ENCODE peak calls at places on chromosomes 11 and 22, in eight cellular contexts. One of them, this sample, is unnamed.

GRCh38 chr11:119389611-119390254 is 8.2 kb upstream of the USP2 start:
- DNase-seq in astrocyte of the cerebellum: no peak
- DNase-seq in left ventricle myocardium inferior: no peak
- DNase-seq in cardiac muscle cell: no peak
- DNase-seq in thyroid gland: peak
- DNase-seq in fibroblast of the aortic adventitia: no peak
- DNase-seq in hepatocyte: no peak
- DNase-seq in brain microvascular endothelial cell: no peak
- DNase-seq in this sample: no peak

GRCh38 chr11:97732011-97732632 is 1288.6 kb upstream of the CNTN5 start:
- DNase-seq in thyroid gland: no peak
- DNase-seq in cardiac muscle cell: no peak
- DNase-seq in hepatocyte: peak
- DNase-seq in fibroblast of the aortic adventitia: no peak
- DNase-seq in left ventricle myocardium inferior: no peak
- DNase-seq in brain microvascular endothelial cell: no peak
- DNase-seq in astrocyte of the cerebellum: no peak
- DNase-seq in this sample: no peak

GRCh38 chr22:22953796-22954195 is 66.2 kb downstream of the IGLL5 start:
- DNase-seq in hepatocyte: no peak
- DNase-seq in fibroblast of the aortic adventitia: no peak
- DNase-seq in brain microvascular endothelial cell: no peak
- DNase-seq in cardiac muscle cell: no peak
- DNase-seq in left ventricle myocardium inferior: no peak
- DNase-seq in thyroid gland: no peak
- DNase-seq in astrocyte of the cerebellum: no peak
- DNase-seq in this sample: no peak

GRCh38 chr11:125070699-125071254 is 7.7 kb downstream of the SLC37A2 start:
- DNase-seq in brain microvascular endothelial cell: peak
- DNase-seq in cardiac muscle cell: peak
- DNase-seq in astrocyte of the cerebellum: no peak
- DNase-seq in thyroid gland: peak
- DNase-seq in hepatocyte: peak
- DNase-seq in left ventricle myocardium inferior: peak
- DNase-seq in fibroblast of the aortic adventitia: peak
- DNase-seq in this sample: peak

GRCh38 chr11:102950622-102951081 is 4.9 kb downstream of the MMP13 start:
- DNase-seq in astrocyte of the cerebellum: no peak
- DNase-seq in brain microvascular endothelial cell: no peak
- DNase-seq in cardiac muscle cell: peak
- DNase-seq in left ventricle myocardium inferior: no peak
- DNase-seq in fibroblast of the aortic adventitia: peak
- DNase-seq in thyroid gland: peak
- DNase-seq in hepatocyte: no peak
- DNase-seq in this sample: peak

GRCh38 chr11:121132211-121132976 is 31.4 kb downstream of the TECTA start:
- DNase-seq in astrocyte of the cerebellum: no peak
- DNase-seq in fibroblast of the aortic adventitia: no peak
- DNase-seq in thyroid gland: no peak
- DNase-seq in cardiac muscle cell: no peak
- DNase-seq in hepatocyte: no peak
- DNase-seq in brain microvascular endothelial cell: no peak
- DNase-seq in left ventricle myocardium inferior: no peak
- DNase-seq in this sample: no peak

GRCh38 chr22:50547231-50547851 is 1.6 kb downstream of the KLHDC7B start:
- DNase-seq in astrocyte of the cerebellum: no peak
- DNase-seq in thyroid gland: no peak
- DNase-seq in brain microvascular endothelial cell: no peak
- DNase-seq in left ventricle myocardium inferior: no peak
- DNase-seq in hepatocyte: no peak
- DNase-seq in fibroblast of the aortic adventitia: no peak
- DNase-seq in cardiac muscle cell: no peak
- DNase-seq in this sample: no peak

GRCh38 chr22:49449811-49450386 is 377.8 kb downstream of the BRD1 start:
- DNase-seq in astrocyte of the cerebellum: no peak
- DNase-seq in thyroid gland: no peak
- DNase-seq in cardiac muscle cell: no peak
- DNase-seq in fibroblast of the aortic adventitia: no peak
- DNase-seq in left ventricle myocardium inferior: no peak
- DNase-seq in hepatocyte: peak
- DNase-seq in brain microvascular endothelial cell: no peak
- DNase-seq in this sample: no peak

GRCh38 chr22:27686534-27686933 is 115.0 kb downstream of the MN1 start:
- DNase-seq in thyroid gland: peak
- DNase-seq in hepatocyte: peak
- DNase-seq in fibroblast of the aortic adventitia: peak
- DNase-seq in cardiac muscle cell: peak
- DNase-seq in astrocyte of the cerebellum: no peak
- DNase-seq in left ventricle myocardium inferior: peak
- DNase-seq in brain microvascular endothelial cell: peak
- DNase-seq in this sample: peak

GRCh38 chr22:33274941-33275443 is 216.8 kb upstream of the SYN3 start:
- DNase-seq in cardiac muscle cell: no peak
- DNase-seq in astrocyte of the cerebellum: no peak
- DNase-seq in fibroblast of the aortic adventitia: no peak
- DNase-seq in hepatocyte: no peak
- DNase-seq in thyroid gland: no peak
- DNase-seq in left ventricle myocardium inferior: no peak
- DNase-seq in brain microvascular endothelial cell: no peak
- DNase-seq in this sample: no peak

GRCh38 chr22:38299001-38299651 is 18.1 kb downstream of the CSNK1E start:
- DNase-seq in brain microvascular endothelial cell: no peak
- DNase-seq in left ventricle myocardium inferior: no peak
- DNase-seq in hepatocyte: no peak
- DNase-seq in cardiac muscle cell: no peak
- DNase-seq in thyroid gland: peak
- DNase-seq in astrocyte of the cerebellum: no peak
- DNase-seq in fibroblast of the aortic adventitia: no peak
- DNase-seq in this sample: no peak

GRCh38 chr11:121367434-121367833 is 74.9 kb downstream of the SC5D start:
- DNase-seq in cardiac muscle cell: peak
- DNase-seq in astrocyte of the cerebellum: peak
- DNase-seq in thyroid gland: no peak
- DNase-seq in left ventricle myocardium inferior: no peak
- DNase-seq in fibroblast of the aortic adventitia: peak
- DNase-seq in brain microvascular endothelial cell: peak
- DNase-seq in hepatocyte: no peak
- DNase-seq in this sample: peak

GRCh38 chr11:60059052-60059451 is 2.6 kb downstream of the MS4A3 start:
- DNase-seq in brain microvascular endothelial cell: no peak
- DNase-seq in cardiac muscle cell: no peak
- DNase-seq in thyroid gland: no peak
- DNase-seq in fibroblast of the aortic adventitia: no peak
- DNase-seq in astrocyte of the cerebellum: no peak
- DNase-seq in left ventricle myocardium inferior: no peak
- DNase-seq in hepatocyte: no peak
- DNase-seq in this sample: no peak

GRCh38 chr11:29019960-29020683 is 911.9 kb downstream of the METTL15 start:
- DNase-seq in thyroid gland: peak
- DNase-seq in fibroblast of the aortic adventitia: peak
- DNase-seq in astrocyte of the cerebellum: peak
- DNase-seq in left ventricle myocardium inferior: no peak
- DNase-seq in cardiac muscle cell: peak
- DNase-seq in hepatocyte: peak
- DNase-seq in brain microvascular endothelial cell: peak
- DNase-seq in this sample: peak

GRCh38 chr22:30969532-30970355 is 679 bp downstream of the TUG1 start:
- DNase-seq in cardiac muscle cell: peak
- DNase-seq in fibroblast of the aortic adventitia: peak
- DNase-seq in left ventricle myocardium inferior: peak
- DNase-seq in astrocyte of the cerebellum: peak
- DNase-seq in hepatocyte: peak
- DNase-seq in brain microvascular endothelial cell: peak
- DNase-seq in thyroid gland: peak
- DNase-seq in this sample: peak

GRCh38 chr11:72483412-72484186 is 49.3 kb upstream of the CLPB start:
- DNase-seq in hepatocyte: peak
- DNase-seq in fibroblast of the aortic adventitia: peak
- DNase-seq in left ventricle myocardium inferior: no peak
- DNase-seq in thyroid gland: peak
- DNase-seq in astrocyte of the cerebellum: no peak
- DNase-seq in cardiac muscle cell: peak
- DNase-seq in brain microvascular endothelial cell: peak
- DNase-seq in this sample: peak

GRCh38 chr11:82776377-82776776 is 42.7 kb upstream of the FAM181B start:
- DNase-seq in left ventricle myocardium inferior: no peak
- DNase-seq in hepatocyte: no peak
- DNase-seq in brain microvascular endothelial cell: peak
- DNase-seq in fibroblast of the aortic adventitia: no peak
- DNase-seq in astrocyte of the cerebellum: no peak
- DNase-seq in cardiac muscle cell: no peak
- DNase-seq in thyroid gland: no peak
- DNase-seq in this sample: no peak

GRCh38 chr22:47019012-47019790 is 256.8 kb downstream of the TBC1D22A start:
- DNase-seq in brain microvascular endothelial cell: no peak
- DNase-seq in astrocyte of the cerebellum: no peak
- DNase-seq in cardiac muscle cell: peak
- DNase-seq in thyroid gland: peak
- DNase-seq in hepatocyte: no peak
- DNase-seq in fibroblast of the aortic adventitia: no peak
- DNase-seq in left ventricle myocardium inferior: no peak
- DNase-seq in this sample: no peak

DNA sequence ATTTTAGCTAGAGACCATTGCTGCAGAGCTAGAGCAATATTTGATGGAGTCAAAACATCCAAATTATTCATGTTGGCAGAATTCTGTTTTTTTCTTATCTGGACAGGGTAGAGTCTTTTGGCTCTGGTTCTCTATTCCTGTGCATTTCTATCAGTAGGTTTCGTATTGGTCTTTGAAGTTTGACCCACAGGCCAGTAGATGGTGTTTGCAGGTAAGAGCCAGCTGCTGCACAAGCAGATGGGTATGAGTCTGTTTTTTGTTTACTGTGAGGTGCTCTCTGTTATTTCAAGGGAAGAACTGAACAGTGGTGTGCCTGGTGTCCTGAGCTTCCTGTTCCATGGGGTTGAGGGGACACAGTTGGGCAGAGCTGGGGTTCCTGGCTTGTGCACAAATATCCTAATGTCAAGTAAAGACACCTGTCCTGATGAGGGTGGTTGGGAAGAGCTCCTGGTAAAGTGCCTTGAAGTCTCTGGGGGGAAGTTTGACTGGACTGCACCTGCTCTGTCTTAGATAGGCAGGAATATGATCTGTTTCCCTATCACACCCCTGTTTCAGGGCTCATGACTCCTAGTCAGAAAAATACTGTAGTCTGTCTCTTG is 34.0 kb upstream of the SLC22A25 start:
- DNase-seq in thyroid gland: no peak
- DNase-seq in fibroblast of the aortic adventitia: no peak
- DNase-seq in brain microvascular endothelial cell: no peak
- DNase-seq in astrocyte of the cerebellum: no peak
- DNase-seq in left ventricle myocardium inferior: no peak
- DNase-seq in hepatocyte: no peak
- DNase-seq in cardiac muscle cell: no peak
- DNase-seq in this sample: no peak
- TF ChIP-seq CTCF in thyroid gland: no peak
- TF ChIP-seq CTCF in fibroblast of the aortic adventitia: no peak
- TF ChIP-seq CTCF in brain microvascular endothelial cell: peak
- TF ChIP-seq CTCF in astrocyte of the cerebellum: no peak
- TF ChIP-seq CTCF in left ventricle myocardium inferior: no peak
- TF ChIP-seq CTCF in hepatocyte: no peak
- TF ChIP-seq CTCF in cardiac muscle cell: no peak
- TF ChIP-seq CTCF in this sample: no peak

GRCh38 chr11:96483550-96483949 is 93.7 kb downstream of the JRKL start:
- DNase-seq in thyroid gland: no peak
- DNase-seq in cardiac muscle cell: no peak
- DNase-seq in brain microvascular endothelial cell: no peak
- DNase-seq in left ventricle myocardium inferior: no peak
- DNase-seq in astrocyte of the cerebellum: no peak
- DNase-seq in fibroblast of the aortic adventitia: no peak
- DNase-seq in hepatocyte: no peak
- DNase-seq in this sample: no peak

GRCh38 chr11:96481806-96482592 is 92.2 kb downstream of the JRKL start:
- DNase-seq in astrocyte of the cerebellum: no peak
- DNase-seq in brain microvascular endothelial cell: no peak
- DNase-seq in thyroid gland: no peak
- DNase-seq in fibroblast of the aortic adventitia: no peak
- DNase-seq in cardiac muscle cell: peak
- DNase-seq in hepatocyte: no peak
- DNase-seq in left ventricle myocardium inferior: no peak
- DNase-seq in this sample: no peak

GRCh38 chr11:96484361-96484760 is 94.5 kb downstream of the JRKL start:
- DNase-seq in cardiac muscle cell: no peak
- DNase-seq in astrocyte of the cerebellum: no peak
- DNase-seq in brain microvascular endothelial cell: no peak
- DNase-seq in left ventricle myocardium inferior: no peak
- DNase-seq in thyroid gland: no peak
- DNase-seq in hepatocyte: no peak
- DNase-seq in fibroblast of the aortic adventitia: no peak
- DNase-seq in this sample: no peak

GRCh38 chr11:96481204-96481603 is 91.4 kb downstream of the JRKL start:
- DNase-seq in fibroblast of the aortic adventitia: no peak
- DNase-seq in left ventricle myocardium inferior: no peak
- DNase-seq in astrocyte of the cerebellum: no peak
- DNase-seq in thyroid gland: no peak
- DNase-seq in cardiac muscle cell: no peak
- DNase-seq in hepatocyte: no peak
- DNase-seq in brain microvascular endothelial cell: no peak
- DNase-seq in this sample: no peak

GRCh38 chr11:96486890-96487633 is 97.2 kb downstream of the JRKL start:
- DNase-seq in astrocyte of the cerebellum: no peak
- DNase-seq in cardiac muscle cell: peak
- DNase-seq in thyroid gland: peak
- DNase-seq in fibroblast of the aortic adventitia: peak
- DNase-seq in left ventricle myocardium inferior: no peak
- DNase-seq in hepatocyte: peak
- DNase-seq in brain microvascular endothelial cell: peak
- DNase-seq in this sample: no peak
- H3K4me3 ChIP-seq in astrocyte of the cerebellum: no peak
- H3K4me3 ChIP-seq in cardiac muscle cell: no peak
- H3K4me3 ChIP-seq in thyroid gland: no peak
- H3K4me3 ChIP-seq in fibroblast of the aortic adventitia: no peak
- H3K4me3 ChIP-seq in left ventricle myocardium inferior: no peak
- H3K4me3 ChIP-seq in hepatocyte: no peak
- H3K4me3 ChIP-seq in brain microvascular endothelial cell: peak
- H3K4me3 ChIP-seq in this sample: no peak

GRCh38 chr11:132123854-132124835 is 753.7 kb downstream of the NTM start:
- DNase-seq in astrocyte of the cerebellum: no peak
- DNase-seq in left ventricle myocardium inferior: no peak
- DNase-seq in brain microvascular endothelial cell: no peak
- DNase-seq in hepatocyte: no peak
- DNase-seq in thyroid gland: no peak
- DNase-seq in cardiac muscle cell: no peak
- DNase-seq in fibroblast of the aortic adventitia: no peak
- DNase-seq in this sample: no peak
- TF ChIP-seq CTCF in astrocyte of the cerebellum: no peak
- TF ChIP-seq CTCF in left ventricle myocardium inferior: no peak
- TF ChIP-seq CTCF in brain microvascular endothelial cell: peak
- TF ChIP-seq CTCF in hepatocyte: no peak
- TF ChIP-seq CTCF in thyroid gland: no peak
- TF ChIP-seq CTCF in cardiac muscle cell: peak
- TF ChIP-seq CTCF in fibroblast of the aortic adventitia: no peak
- TF ChIP-seq CTCF in this sample: no peak

DNA sequence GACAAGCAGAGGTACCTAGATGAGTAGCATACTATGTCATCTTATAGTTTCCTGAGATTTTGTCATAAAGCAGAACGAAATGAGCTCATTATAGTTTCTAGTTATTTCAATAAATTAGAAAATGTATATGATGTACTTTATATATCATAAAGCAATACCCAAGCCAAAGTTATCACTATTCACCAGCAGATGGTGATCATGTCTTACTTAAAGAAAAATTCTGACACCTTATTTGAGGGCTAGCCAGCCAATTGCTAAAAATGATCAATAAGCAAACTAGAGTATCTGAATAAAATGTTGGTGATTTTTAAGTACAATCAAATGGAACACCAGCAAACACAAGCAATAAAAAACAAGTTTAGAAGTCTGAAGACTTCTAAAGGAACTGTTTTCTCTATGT is 44.1 kb downstream of the RSF1 start:
- DNase-seq in astrocyte of the cerebellum: no peak
- DNase-seq in thyroid gland: no peak
- DNase-seq in hepatocyte: no peak
- DNase-seq in left ventricle myocardium inferior: no peak
- DNase-seq in fibroblast of the aortic adventitia: peak
- DNase-seq in brain microvascular endothelial cell: no peak
- DNase-seq in cardiac muscle cell: peak
- DNase-seq in this sample: no peak
- H3K4me3 ChIP-seq in astrocyte of the cerebellum: no peak
- H3K4me3 ChIP-seq in thyroid gland: no peak
- H3K4me3 ChIP-seq in hepatocyte: no peak
- H3K4me3 ChIP-seq in left ventricle myocardium inferior: no peak
- H3K4me3 ChIP-seq in fibroblast of the aortic adventitia: no peak
- H3K4me3 ChIP-seq in brain microvascular endothelial cell: no peak
- H3K4me3 ChIP-seq in cardiac muscle cell: no peak
- H3K4me3 ChIP-seq in this sample: no peak